ENCODE peak calls at places on chromosome 15, in ten cellular contexts. One of them, this sample, is unnamed.

GRCh38 chr15:72489943-72490554 is 15.9 kb downstream of the ARIH1 start:
- DNase-seq in NCI-H524 treated with DMSO at 0.1 percent for 48 hours: no peak
- DNase-seq in neural crest cell: no peak
- DNase-seq in stimulated activated naive CD8-positive, alpha-beta T cell treated with anti-CD3 and anti-CD28 coated beads, Interleukin-15, amount 100 ng/mL, for 72 hours: no peak
- DNase-seq in AML-193: no peak
- DNase-seq in SK-N-SH: no peak
- DNase-seq in RWPE1: no peak
- DNase-seq in dermis microvascular lymphatic vessel endothelial cell: no peak
- DNase-seq in foreskin fibroblast: no peak
- DNase-seq in RPMI7951: no peak
- DNase-seq in this sample: no peak

GRCh38 chr15:90871097-90871715 is 2.8 kb downstream of the FURIN start:
- DNase-seq in NCI-H524 treated with DMSO at 0.1 percent for 48 hours: no peak
- DNase-seq in neural crest cell: peak; percentile 38
- DNase-seq in stimulated activated naive CD8-positive, alpha-beta T cell treated with anti-CD3 and anti-CD28 coated beads, Interleukin-15, amount 100 ng/mL, for 72 hours: peak; percentile 53
- DNase-seq in AML-193: no peak
- DNase-seq in SK-N-SH: peak; percentile 79
- DNase-seq in RWPE1: peak; percentile 44
- DNase-seq in dermis microvascular lymphatic vessel endothelial cell: peak; percentile 38
- DNase-seq in foreskin fibroblast: no peak
- DNase-seq in RPMI7951: peak; percentile 33
- DNase-seq in this sample: no peak

GRCh38 chr15:95875141-95875643 is 455.3 kb upstream of the NR2F2 start:
- DNase-seq in NCI-H524 treated with DMSO at 0.1 percent for 48 hours: no peak
- DNase-seq in neural crest cell: no peak
- DNase-seq in stimulated activated naive CD8-positive, alpha-beta T cell treated with anti-CD3 and anti-CD28 coated beads, Interleukin-15, amount 100 ng/mL, for 72 hours: no peak
- DNase-seq in AML-193: peak; percentile 91
- DNase-seq in SK-N-SH: no peak
- DNase-seq in RWPE1: peak; percentile 30
- DNase-seq in dermis microvascular lymphatic vessel endothelial cell: peak; percentile 88
- DNase-seq in foreskin fibroblast: peak; percentile 87
- DNase-seq in RPMI7951: peak; percentile 72
- DNase-seq in this sample: peak; percentile 48

GRCh38 chr15:67085818-67086649 is 20.6 kb downstream of the SMAD3 start:
- DNase-seq in NCI-H524 treated with DMSO at 0.1 percent for 48 hours: no peak
- DNase-seq in neural crest cell: no peak
- DNase-seq in stimulated activated naive CD8-positive, alpha-beta T cell treated with anti-CD3 and anti-CD28 coated beads, Interleukin-15, amount 100 ng/mL, for 72 hours: peak; percentile 78
- DNase-seq in AML-193: peak; percentile 47
- DNase-seq in SK-N-SH: no peak
- DNase-seq in RWPE1: no peak
- DNase-seq in dermis microvascular lymphatic vessel endothelial cell: no peak
- DNase-seq in foreskin fibroblast: peak; percentile 96
- DNase-seq in RPMI7951: peak; percentile 100
- DNase-seq in this sample: no peak

GRCh38 chr15:66025972-66026371 is 156.7 kb downstream of the RAB11A start:
- DNase-seq in NCI-H524 treated with DMSO at 0.1 percent for 48 hours: no peak
- DNase-seq in neural crest cell: no peak
- DNase-seq in stimulated activated naive CD8-positive, alpha-beta T cell treated with anti-CD3 and anti-CD28 coated beads, Interleukin-15, amount 100 ng/mL, for 72 hours: no peak
- DNase-seq in AML-193: no peak
- DNase-seq in SK-N-SH: no peak
- DNase-seq in RWPE1: no peak
- DNase-seq in dermis microvascular lymphatic vessel endothelial cell: no peak
- DNase-seq in foreskin fibroblast: no peak
- DNase-seq in RPMI7951: no peak
- DNase-seq in this sample: no peak

GRCh38 chr15:101647251-101647650 is 4.9 kb downstream of the TM2D3 start:
- DNase-seq in NCI-H524 treated with DMSO at 0.1 percent for 48 hours: no peak
- DNase-seq in neural crest cell: no peak
- DNase-seq in stimulated activated naive CD8-positive, alpha-beta T cell treated with anti-CD3 and anti-CD28 coated beads, Interleukin-15, amount 100 ng/mL, for 72 hours: no peak
- DNase-seq in AML-193: no peak
- DNase-seq in SK-N-SH: peak; percentile 27
- DNase-seq in RWPE1: no peak
- DNase-seq in dermis microvascular lymphatic vessel endothelial cell: no peak
- DNase-seq in foreskin fibroblast: no peak
- DNase-seq in RPMI7951: no peak
- DNase-seq in this sample: no peak

GRCh38 chr15:66780172-66780972 is 78.3 kb downstream of the SMAD6 start:
- DNase-seq in NCI-H524 treated with DMSO at 0.1 percent for 48 hours: no peak
- DNase-seq in neural crest cell: no peak
- DNase-seq in stimulated activated naive CD8-positive, alpha-beta T cell treated with anti-CD3 and anti-CD28 coated beads, Interleukin-15, amount 100 ng/mL, for 72 hours: no peak
- DNase-seq in AML-193: no peak
- DNase-seq in SK-N-SH: no peak
- DNase-seq in RWPE1: peak; percentile 80
- DNase-seq in dermis microvascular lymphatic vessel endothelial cell: peak; percentile 29
- DNase-seq in foreskin fibroblast: peak; percentile 53
- DNase-seq in RPMI7951: peak; percentile 85
- DNase-seq in this sample: no peak

GRCh38 chr15:86650084-86650483 is 570.4 kb downstream of the AGBL1 start:
- DNase-seq in NCI-H524 treated with DMSO at 0.1 percent for 48 hours: no peak
- DNase-seq in neural crest cell: no peak
- DNase-seq in stimulated activated naive CD8-positive, alpha-beta T cell treated with anti-CD3 and anti-CD28 coated beads, Interleukin-15, amount 100 ng/mL, for 72 hours: peak; percentile 16
- DNase-seq in AML-193: peak; percentile 4
- DNase-seq in SK-N-SH: no peak
- DNase-seq in RWPE1: peak; percentile 41
- DNase-seq in dermis microvascular lymphatic vessel endothelial cell: no peak
- DNase-seq in foreskin fibroblast: no peak
- DNase-seq in RPMI7951: peak; percentile 66
- DNase-seq in this sample: no peak

GRCh38 chr15:89356634-89357298 is 22.1 kb upstream of the POLG start:
- DNase-seq in NCI-H524 treated with DMSO at 0.1 percent for 48 hours: peak; percentile 15
- DNase-seq in neural crest cell: no peak
- DNase-seq in stimulated activated naive CD8-positive, alpha-beta T cell treated with anti-CD3 and anti-CD28 coated beads, Interleukin-15, amount 100 ng/mL, for 72 hours: peak; percentile 27
- DNase-seq in AML-193: peak; percentile 20
- DNase-seq in SK-N-SH: peak; percentile 79
- DNase-seq in RWPE1: no peak
- DNase-seq in dermis microvascular lymphatic vessel endothelial cell: peak; percentile 33
- DNase-seq in foreskin fibroblast: peak; percentile 20
- DNase-seq in RPMI7951: peak; percentile 14
- DNase-seq in this sample: no peak

GRCh38 chr15:81326466-81327212 is 2.7 kb upstream of the STARD5 start:
- DNase-seq in NCI-H524 treated with DMSO at 0.1 percent for 48 hours: no peak
- DNase-seq in neural crest cell: no peak
- DNase-seq in stimulated activated naive CD8-positive, alpha-beta T cell treated with anti-CD3 and anti-CD28 coated beads, Interleukin-15, amount 100 ng/mL, for 72 hours: no peak
- DNase-seq in AML-193: no peak
- DNase-seq in SK-N-SH: no peak
- DNase-seq in RWPE1: no peak
- DNase-seq in dermis microvascular lymphatic vessel endothelial cell: no peak
- DNase-seq in foreskin fibroblast: no peak
- DNase-seq in RPMI7951: no peak
- DNase-seq in this sample: no peak

GRCh38 chr15:101020451-101020850 is 101.3 kb downstream of the LRRK1 start:
- DNase-seq in NCI-H524 treated with DMSO at 0.1 percent for 48 hours: no peak
- DNase-seq in neural crest cell: no peak
- DNase-seq in stimulated activated naive CD8-positive, alpha-beta T cell treated with anti-CD3 and anti-CD28 coated beads, Interleukin-15, amount 100 ng/mL, for 72 hours: no peak
- DNase-seq in AML-193: no peak
- DNase-seq in SK-N-SH: no peak
- DNase-seq in RWPE1: no peak
- DNase-seq in dermis microvascular lymphatic vessel endothelial cell: no peak
- DNase-seq in foreskin fibroblast: no peak
- DNase-seq in RPMI7951: no peak
- DNase-seq in this sample: no peak